ENCODE peak calls at places on chromosomes 6 and 20, in nine cellular contexts. L is naive thymus-derived CD4-positive, alpha-beta T cell; K is mucosa of descending colon; M is naive thymus-derived CD8-positive, alpha-beta T cell; B is gastrocnemius medialis; Z is activated T-cell treated with anti-CD3 and anti-CD28 coated beads, Interleukin-2, amount 50 U/mL, for 72 hours; I is activated CD8-positive, alpha-beta memory T cell treated with anti-CD3 and anti-CD28 coated beads, Interleukin-2, amount 10 ng/mL, durations not matched to agents 7 days and 5 days; X is effector memory CD8-positive, alpha-beta T cell; Y is left ventricle myocardium superior. G is an unnamed sample.

GRCh38 chr20:51715873-51716215 is 52.3 kb downstream of the ATP9A start:
- ATAC-seq in L (no peak), X (no peak), K (no peak), Y (no peak), Z (no peak), M (no peak), B (no peak), I (no peak), G (no peak)

GRCh38 chr20:62485062-62485700 is 9.4 kb upstream of the GATA5 start:
- ATAC-seq in M (no peak), I (no peak), B (no peak), L (no peak), X (no peak), K (no peak), Z (no peak), Y (peak; percentile 66), G (no peak)

GRCh38 chr20:1130849-1131248 is 12.4 kb downstream of the PSMF1 start:
- ATAC-seq in X (no peak), Z (no peak), I (no peak), K (peak; percentile 64), Y (peak; percentile 65), M (no peak), L (peak; percentile 82), B (no peak), G (no peak)

GRCh38 chr6:45222380-45222779 is 105.8 kb upstream of the RUNX2 start:
- ATAC-seq in L (no peak), B (no peak), K (no peak), M (no peak), X (no peak), Z (no peak), I (no peak), Y (no peak), G (no peak)

GRCh38 chr20:47809161-47809560 is 23.9 kb upstream of the SULF2 start:
- ATAC-seq in Z (no peak), X (no peak), M (no peak), L (no peak), K (peak; percentile 12), B (no peak), Y (no peak), I (no peak), G (no peak)

GRCh38 chr20:63977392-63978276 is 1.8 kb downstream of the SAMD10 start:
- ATAC-seq in X (peak; percentile 30), M (no peak), Z (peak; percentile 57), L (peak; percentile 19), Y (no peak), B (no peak), I (peak; percentile 58), K (no peak), G (peak; percentile 58)

GRCh38 chr20:25643735-25644134 is 19.9 kb upstream of the NANP start:
- ATAC-seq in B (no peak), Z (no peak), I (no peak), L (no peak), M (peak; percentile 59), Y (no peak), K (no peak), X (peak; percentile 99), G (no peak)

GRCh38 chr6:161546632-161547031 is 272.8 kb upstream of the AGPAT4 start:
- ATAC-seq in Y (no peak), K (no peak), X (no peak), M (no peak), L (no peak), I (no peak), Z (no peak), B (no peak), G (no peak)

GRCh38 chr6:154138806-154139205 is 99.8 kb downstream of the OPRM1 start:
- ATAC-seq in X (no peak), I (no peak), Y (no peak), L (peak; percentile 63), B (no peak), K (no peak), Z (no peak), M (no peak), G (no peak)

GRCh38 chr6:39790772-39791171 is 1.4 kb upstream of the DAAM2 start:
- ATAC-seq in L (no peak), Y (no peak), Z (no peak), K (peak; percentile 19), I (no peak), X (no peak), M (no peak), B (peak; percentile 27), G (no peak)

GRCh38 chr20:50731930-50732690 is 730 bp downstream of the PARD6B start:
- ATAC-seq in X (no peak), Z (no peak), M (no peak), Y (no peak), K (no peak), I (no peak), L (no peak), B (no peak), G (no peak)

GRCh38 chr20:17806739-17807441 is 107.1 kb downstream of the BANF2 start:
- ATAC-seq in Z (no peak), L (no peak), I (no peak), K (peak; percentile 67), X (no peak), M (no peak), Y (peak; percentile 94), B (no peak), G (no peak)

GRCh38 chr6:13479206-13479797 is 8.1 kb downstream of the GFOD1 start:
- ATAC-seq in Z (peak; percentile 63), X (no peak), M (no peak), B (no peak), L (peak; percentile 14), Y (no peak), K (no peak), I (peak; percentile 34), G (no peak)

GRCh38 chr20:60883517-60883916 is 368.5 kb upstream of the CDH4 start:
- ATAC-seq in Z (no peak), B (no peak), M (no peak), Y (no peak), X (no peak), I (no peak), L (no peak), K (no peak), G (no peak)

GRCh38 chr20:34987288-34988175 is 31.9 kb downstream of the MYH7B start:
- ATAC-seq in L (no peak), K (no peak), M (no peak), X (no peak), Y (peak; percentile 25), Z (peak; percentile 9), B (no peak), I (no peak), G (no peak)

GRCh38 chr6:159984268-159984786 is 15.4 kb downstream of the IGF2R start:
- ATAC-seq in I (no peak), X (no peak), B (no peak), M (no peak), L (peak; percentile 51), K (no peak), Y (no peak), Z (no peak), G (no peak)

GRCh38 chr6:125612400-125612846 is 137.0 kb upstream of the HEY2 start:
- ATAC-seq in L (no peak), K (no peak), Y (no peak), B (no peak), I (no peak), Z (no peak), M (no peak), X (no peak), G (no peak)

GRCh38 chr20:38173237-38174156 is 8.4 kb upstream of the TGM2 start:
- ATAC-seq in B (no peak), X (no peak), L (no peak), Z (no peak), K (peak; percentile 74), M (no peak), I (no peak), Y (peak; percentile 51), G (no peak)

GRCh38 chr6:114042267-114043075 is 71.5 kb upstream of the HDAC2 start:
- ATAC-seq in M (no peak), L (no peak), I (no peak), B (no peak), X (no peak), Z (no peak), K (no peak), Y (no peak), G (no peak)

GRCh38 chr6:101779051-101779844 is 385.7 kb downstream of the GRIK2 start:
- ATAC-seq in M (no peak), X (no peak), Z (no peak), K (no peak), Y (peak; percentile 40), I (no peak), L (no peak), B (no peak), G (no peak)

GRCh38 chr20:24843443-24843715 is 105.7 kb upstream of the CST7 start:
- ATAC-seq in I (no peak), Y (no peak), Z (peak; percentile 13), L (peak; percentile 44), B (no peak), M (no peak), K (no peak), X (no peak), G (no peak)

GRCh38 chr6:110468696-110469095 is 7.7 kb downstream of the SLC22A16 start:
- ATAC-seq in L (no peak), B (no peak), M (no peak), Z (no peak), Y (no peak), K (no peak), I (no peak), X (no peak), G (no peak)

GRCh38 chr6:99522531-99522930 is 7.3 kb upstream of the USP45 start:
- ATAC-seq in K (no peak), I (no peak), M (no peak), B (no peak), Z (no peak), L (no peak), X (no peak), Y (no peak), G (no peak)

GRCh38 chr20:40591104-40591503 is 97.9 kb downstream of the MAFB start:
- ATAC-seq in B (no peak), Z (no peak), X (no peak), M (no peak), Y (no peak), I (no peak), L (no peak), K (no peak), G (no peak)

GRCh38 chr6:27517928-27518787 is 45.3 kb upstream of the ZNF184 start:
- ATAC-seq in B (no peak), M (peak; percentile 27), L (peak; percentile 54), Z (peak; percentile 46), I (peak; percentile 52), X (peak; percentile 36), Y (peak; percentile 49), K (peak; percentile 79), G (no peak)

GRCh38 chr6:170584954-170585498 is 589 bp upstream of the PDCD2 start:
- ATAC-seq in K (peak; percentile 47), Y (no peak), L (no peak), I (peak; percentile 1), Z (no peak), B (peak; percentile 5), M (no peak), X (no peak), G (no peak)

GRCh38 chr6:570812-571211 is 86.1 kb downstream of the HUS1B start:
- ATAC-seq in L (no peak), Z (peak; percentile 70), K (no peak), B (no peak), M (no peak), X (no peak), Y (no peak), I (peak; percentile 28), G (no peak)

GRCh38 chr6:25013249-25013648 is 77.5 kb upstream of the RIPOR2 start:
- ATAC-seq in Z (peak; percentile 25), B (no peak), X (no peak), I (no peak), Y (no peak), M (no peak), L (no peak), K (no peak), G (no peak)

GRCh38 chr6:16901777-16902176 is 140.5 kb upstream of the ATXN1 start:
- ATAC-seq in X (no peak), K (peak; percentile 63), M (no peak), I (no peak), B (no peak), Z (no peak), Y (peak; percentile 72), L (no peak), G (no peak)

GRCh38 chr6:2351807-2352431 is 106.5 kb upstream of the GMDS start:
- ATAC-seq in K (peak; percentile 29), L (no peak), Y (peak; percentile 20), B (no peak), Z (no peak), X (no peak), I (no peak), M (no peak), G (no peak)

GRCh38 chr6:10610289-10610688 is 84.1 kb downstream of the C6orf52 start:
- ATAC-seq in Z (no peak), K (no peak), L (no peak), B (peak; percentile 42), M (no peak), I (no peak), X (no peak), Y (peak; percentile 91), G (no peak)

G was measured in activated CD4-positive, CD25-positive, alpha-beta regulatory T cell treated with anti-CD3 and anti-CD28 coated beads, Interleukin-2, amount 50 U/mL, for 24 hours.